ENCODE peak calls at places on chromosomes 11 and 22, in ten cellular contexts. One of them, this sample, is unnamed.
A peak's percentile ranks its signal among the peaks of the same experiment; 100 is the strongest.

GRCh38 chr11:111370270-111370901 is 8.7 kb downstream of the POU2AF1 start:
- DNase-seq in transverse colon: no peak
- DNase-seq in uterus: no peak
- DNase-seq in suprapubic skin: no peak
- DNase-seq in fibroblast of lung: no peak
- DNase-seq in prostate gland: no peak
- DNase-seq in mucosa of descending colon: no peak
- DNase-seq in left ventricle myocardium inferior: no peak
- DNase-seq in BJ: no peak
- DNase-seq in spleen: no peak
- DNase-seq in this sample: no peak

GRCh38 chr11:131579932-131580387 is 209.5 kb downstream of the NTM start:
- DNase-seq in fibroblast of lung: peak; percentile 97
- DNase-seq in suprapubic skin: no peak
- DNase-seq in mucosa of descending colon: no peak
- DNase-seq in BJ: no peak
- DNase-seq in prostate gland: no peak
- DNase-seq in left ventricle myocardium inferior: no peak
- DNase-seq in transverse colon: no peak
- DNase-seq in uterus: no peak
- DNase-seq in spleen: no peak
- DNase-seq in this sample: no peak

GRCh38 chr11:859394-860131 is 16.9 kb downstream of the TSPAN4 start:
- DNase-seq in fibroblast of lung: peak; percentile 80
- DNase-seq in prostate gland: peak; percentile 61
- DNase-seq in uterus: peak; percentile 79
- DNase-seq in spleen: no peak
- DNase-seq in suprapubic skin: no peak
- DNase-seq in left ventricle myocardium inferior: peak; percentile 81
- DNase-seq in mucosa of descending colon: peak; percentile 82
- DNase-seq in BJ: no peak
- DNase-seq in transverse colon: peak; percentile 76
- DNase-seq in this sample: no peak

GRCh38 chr11:68206211-68206610 is 6.9 kb downstream of the KMT5B start:
- DNase-seq in fibroblast of lung: peak; percentile 46
- DNase-seq in mucosa of descending colon: no peak
- DNase-seq in BJ: no peak
- DNase-seq in left ventricle myocardium inferior: no peak
- DNase-seq in prostate gland: peak; percentile 46
- DNase-seq in suprapubic skin: no peak
- DNase-seq in uterus: no peak
- DNase-seq in spleen: peak; percentile 27
- DNase-seq in transverse colon: no peak
- DNase-seq in this sample: peak; percentile 32

GRCh38 chr11:35608502-35608901 is 9.8 kb upstream of the FJX1 start:
- DNase-seq in transverse colon: no peak
- DNase-seq in spleen: no peak
- DNase-seq in uterus: no peak
- DNase-seq in fibroblast of lung: no peak
- DNase-seq in left ventricle myocardium inferior: no peak
- DNase-seq in prostate gland: no peak
- DNase-seq in BJ: no peak
- DNase-seq in suprapubic skin: no peak
- DNase-seq in mucosa of descending colon: no peak
- DNase-seq in this sample: no peak

GRCh38 chr22:41589601-41590365 is at the start of gene PMM1:
- DNase-seq in left ventricle myocardium inferior: peak; percentile 100
- DNase-seq in transverse colon: peak; percentile 100
- DNase-seq in uterus: peak; percentile 100
- DNase-seq in mucosa of descending colon: peak; percentile 100
- DNase-seq in prostate gland: peak; percentile 100
- DNase-seq in suprapubic skin: peak; percentile 100
- DNase-seq in spleen: peak; percentile 100
- DNase-seq in BJ: peak; percentile 97
- DNase-seq in fibroblast of lung: peak; percentile 99
- DNase-seq in this sample: peak; percentile 94

GRCh38 chr11:64591257-64592233 is 525 bp downstream of the SLC22A12 start:
- DNase-seq in uterus: no peak
- DNase-seq in transverse colon: no peak
- DNase-seq in spleen: peak; percentile 66
- DNase-seq in suprapubic skin: peak; percentile 50
- DNase-seq in mucosa of descending colon: peak; percentile 8
- DNase-seq in prostate gland: no peak
- DNase-seq in BJ: no peak
- DNase-seq in fibroblast of lung: no peak
- DNase-seq in left ventricle myocardium inferior: no peak
- DNase-seq in this sample: no peak

GRCh38 chr22:27452245-27452644 is 349.3 kb downstream of the MN1 start:
- DNase-seq in prostate gland: no peak
- DNase-seq in BJ: no peak
- DNase-seq in mucosa of descending colon: no peak
- DNase-seq in fibroblast of lung: no peak
- DNase-seq in uterus: no peak
- DNase-seq in transverse colon: no peak
- DNase-seq in spleen: no peak
- DNase-seq in left ventricle myocardium inferior: no peak
- DNase-seq in suprapubic skin: no peak
- DNase-seq in this sample: no peak

GRCh38 chr22:45880091-45880651 is 96.8 kb downstream of the WNT7B start:
- DNase-seq in left ventricle myocardium inferior: no peak
- DNase-seq in spleen: peak; percentile 66
- DNase-seq in prostate gland: no peak
- DNase-seq in fibroblast of lung: no peak
- DNase-seq in uterus: no peak
- DNase-seq in transverse colon: no peak
- DNase-seq in BJ: no peak
- DNase-seq in suprapubic skin: peak; percentile 39
- DNase-seq in mucosa of descending colon: no peak
- DNase-seq in this sample: no peak

GRCh38 chr22:45878901-45879551 is 97.9 kb downstream of the WNT7B start:
- DNase-seq in BJ: no peak
- DNase-seq in suprapubic skin: peak; percentile 44
- DNase-seq in left ventricle myocardium inferior: no peak
- DNase-seq in mucosa of descending colon: no peak
- DNase-seq in prostate gland: no peak
- DNase-seq in fibroblast of lung: no peak
- DNase-seq in transverse colon: no peak
- DNase-seq in spleen: peak; percentile 50
- DNase-seq in uterus: no peak
- DNase-seq in this sample: no peak

GRCh38 chr22:45881524-45881875 is 95.5 kb downstream of the WNT7B start:
- DNase-seq in prostate gland: no peak
- DNase-seq in transverse colon: no peak
- DNase-seq in spleen: peak; percentile 49
- DNase-seq in mucosa of descending colon: no peak
- DNase-seq in uterus: no peak
- DNase-seq in suprapubic skin: no peak
- DNase-seq in fibroblast of lung: no peak
- DNase-seq in left ventricle myocardium inferior: no peak
- DNase-seq in BJ: no peak
- DNase-seq in this sample: no peak

GRCh38 chr22:45879552-45879949 is 97.4 kb downstream of the WNT7B start:
- DNase-seq in suprapubic skin: peak; percentile 30
- DNase-seq in mucosa of descending colon: no peak
- DNase-seq in BJ: no peak
- DNase-seq in left ventricle myocardium inferior: peak; percentile 64
- DNase-seq in transverse colon: no peak
- DNase-seq in spleen: peak; percentile 36
- DNase-seq in fibroblast of lung: no peak
- DNase-seq in prostate gland: no peak
- DNase-seq in uterus: no peak
- DNase-seq in this sample: no peak

GRCh38 chr22:45880732-45881523 is 96.0 kb downstream of the WNT7B start:
- DNase-seq in suprapubic skin: peak; percentile 52
- DNase-seq in left ventricle myocardium inferior: no peak
- DNase-seq in spleen: peak; percentile 56
- DNase-seq in fibroblast of lung: no peak
- DNase-seq in uterus: no peak
- DNase-seq in prostate gland: no peak
- DNase-seq in mucosa of descending colon: no peak
- DNase-seq in transverse colon: no peak
- DNase-seq in BJ: no peak
- DNase-seq in this sample: no peak
- H3K4me3 ChIP-seq in suprapubic skin: peak overlapping the region; percentile 19
- H3K4me3 ChIP-seq in left ventricle myocardium inferior: peak overlapping the region; percentile 17
- H3K4me3 ChIP-seq in spleen: no peak overlapping the region
- H3K4me3 ChIP-seq in fibroblast of lung: no peak overlapping the region
- H3K4me3 ChIP-seq in uterus: no peak overlapping the region
- H3K4me3 ChIP-seq in prostate gland: no peak overlapping the region
- H3K4me3 ChIP-seq in mucosa of descending colon: no peak overlapping the region
- H3K4me3 ChIP-seq in transverse colon: no peak overlapping the region
- H3K4me3 ChIP-seq in BJ: no peak overlapping the region
- H3K4me3 ChIP-seq in this sample: no peak overlapping the region

GRCh38 chr11:104165014-104165413 is 1.1 kb upstream of the PDGFD start:
- DNase-seq in transverse colon: no peak
- DNase-seq in spleen: peak; percentile 33
- DNase-seq in uterus: no peak
- DNase-seq in left ventricle myocardium inferior: no peak
- DNase-seq in suprapubic skin: no peak
- DNase-seq in BJ: no peak
- DNase-seq in fibroblast of lung: no peak
- DNase-seq in prostate gland: no peak
- DNase-seq in mucosa of descending colon: no peak
- DNase-seq in this sample: no peak

GRCh38 chr11:104163100-104164027 is 583 bp downstream of the PDGFD start:
- DNase-seq in left ventricle myocardium inferior: peak; percentile 41
- DNase-seq in prostate gland: no peak
- DNase-seq in BJ: no peak
- DNase-seq in suprapubic skin: no peak
- DNase-seq in spleen: peak; percentile 56
- DNase-seq in fibroblast of lung: peak; percentile 44
- DNase-seq in uterus: no peak
- DNase-seq in transverse colon: no peak
- DNase-seq in mucosa of descending colon: peak; percentile 28
- DNase-seq in this sample: no peak

GRCh38 chr11:104161751-104162450 is 2.0 kb downstream of the PDGFD start:
- DNase-seq in prostate gland: no peak
- DNase-seq in suprapubic skin: no peak
- DNase-seq in transverse colon: no peak
- DNase-seq in left ventricle myocardium inferior: no peak
- DNase-seq in uterus: no peak
- DNase-seq in mucosa of descending colon: no peak
- DNase-seq in fibroblast of lung: no peak
- DNase-seq in spleen: no peak
- DNase-seq in BJ: no peak
- DNase-seq in this sample: no peak

GRCh38 chr11:104159356-104159755 is 4.6 kb downstream of the PDGFD start:
- DNase-seq in suprapubic skin: no peak
- DNase-seq in BJ: no peak
- DNase-seq in prostate gland: no peak
- DNase-seq in fibroblast of lung: peak; percentile 60
- DNase-seq in uterus: no peak
- DNase-seq in mucosa of descending colon: no peak
- DNase-seq in spleen: no peak
- DNase-seq in transverse colon: no peak
- DNase-seq in left ventricle myocardium inferior: no peak
- DNase-seq in this sample: no peak

GRCh38 chr11:104164028-104164520 is at the start of gene PDGFD:
- DNase-seq in spleen: peak; percentile 88
- DNase-seq in fibroblast of lung: peak; percentile 79
- DNase-seq in left ventricle myocardium inferior: peak; percentile 64
- DNase-seq in prostate gland: peak; percentile 29
- DNase-seq in uterus: peak; percentile 38
- DNase-seq in mucosa of descending colon: peak; percentile 62
- DNase-seq in suprapubic skin: peak; percentile 77
- DNase-seq in BJ: no peak
- DNase-seq in transverse colon: peak; percentile 22
- DNase-seq in this sample: peak; percentile 23
- TF ChIP-seq CTCF in spleen: peak; percentile 35
- TF ChIP-seq CTCF in fibroblast of lung: peak; percentile 43
- TF ChIP-seq CTCF in left ventricle myocardium inferior: peak; percentile 67
- TF ChIP-seq CTCF in prostate gland: no peak
- TF ChIP-seq CTCF in uterus: no peak
- TF ChIP-seq CTCF in mucosa of descending colon: no peak
- TF ChIP-seq CTCF in suprapubic skin: no peak
- TF ChIP-seq CTCF in BJ: peak; percentile 46
- TF ChIP-seq CTCF in transverse colon: peak; percentile 11
- TF ChIP-seq CTCF in this sample: peak; percentile 36

DNA sequence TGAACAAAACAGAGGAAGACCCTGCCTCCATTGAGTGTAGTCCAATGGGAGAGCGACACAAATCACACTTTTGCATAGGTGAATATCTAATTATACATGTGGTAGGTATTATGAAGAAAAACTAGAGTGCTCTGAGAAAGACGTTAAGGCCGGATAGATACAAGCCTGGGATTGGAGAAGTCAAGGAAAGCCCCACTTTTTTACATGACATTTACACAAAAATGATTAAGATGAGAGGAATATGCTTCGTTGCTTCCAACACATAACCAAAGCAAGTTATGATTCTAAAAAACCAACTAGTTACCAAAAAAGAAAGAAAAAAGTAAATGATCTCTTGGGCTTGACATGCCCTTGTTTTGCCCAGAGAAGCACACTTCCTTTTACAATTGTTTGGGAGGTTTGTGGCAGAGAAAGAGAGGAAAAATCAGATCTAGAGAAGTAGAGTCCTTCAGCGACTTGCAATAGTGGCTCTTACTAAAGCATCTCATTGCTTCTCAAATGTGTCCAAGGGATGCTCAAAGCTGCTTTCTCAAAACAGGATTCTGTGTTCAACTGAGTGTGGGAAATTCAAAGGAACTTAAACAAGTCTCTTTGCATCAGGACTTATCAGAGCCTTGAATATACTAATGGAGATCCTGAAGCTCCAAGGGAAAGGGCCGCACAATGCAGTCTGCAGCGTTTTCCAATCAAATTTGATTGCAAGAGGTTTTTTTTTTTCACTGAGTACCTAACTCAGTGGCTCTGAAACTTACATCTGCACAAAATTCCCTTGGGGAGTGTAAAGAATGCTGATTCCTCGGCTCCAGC is 38.8 kb downstream of the FLI1 start:
- DNase-seq in uterus: no peak
- DNase-seq in mucosa of descending colon: no peak
- DNase-seq in left ventricle myocardium inferior: no peak
- DNase-seq in prostate gland: no peak
- DNase-seq in transverse colon: no peak
- DNase-seq in suprapubic skin: no peak
- DNase-seq in fibroblast of lung: no peak
- DNase-seq in BJ: no peak
- DNase-seq in spleen: no peak
- DNase-seq in this sample: no peak
- H3K36me3 ChIP-seq in uterus: no peaks in the 10 kb centered on the region
- H3K36me3 ChIP-seq in mucosa of descending colon: no peaks in the 10 kb centered on the region
- H3K36me3 ChIP-seq in left ventricle myocardium inferior: no peaks in the 10 kb centered on the region
- H3K36me3 ChIP-seq in prostate gland: no peaks in the 10 kb centered on the region
- H3K36me3 ChIP-seq in transverse colon: no peaks in the 10 kb centered on the region
- H3K36me3 ChIP-seq in suprapubic skin: no peaks in the 10 kb centered on the region
- H3K36me3 ChIP-seq in fibroblast of lung: no peaks in the 10 kb centered on the region
- H3K36me3 ChIP-seq in BJ: no peaks in the 10 kb centered on the region
- H3K36me3 ChIP-seq in spleen: no peaks in the 10 kb centered on the region
- H3K36me3 ChIP-seq in this sample: no peaks in the 10 kb centered on the region

DNA sequence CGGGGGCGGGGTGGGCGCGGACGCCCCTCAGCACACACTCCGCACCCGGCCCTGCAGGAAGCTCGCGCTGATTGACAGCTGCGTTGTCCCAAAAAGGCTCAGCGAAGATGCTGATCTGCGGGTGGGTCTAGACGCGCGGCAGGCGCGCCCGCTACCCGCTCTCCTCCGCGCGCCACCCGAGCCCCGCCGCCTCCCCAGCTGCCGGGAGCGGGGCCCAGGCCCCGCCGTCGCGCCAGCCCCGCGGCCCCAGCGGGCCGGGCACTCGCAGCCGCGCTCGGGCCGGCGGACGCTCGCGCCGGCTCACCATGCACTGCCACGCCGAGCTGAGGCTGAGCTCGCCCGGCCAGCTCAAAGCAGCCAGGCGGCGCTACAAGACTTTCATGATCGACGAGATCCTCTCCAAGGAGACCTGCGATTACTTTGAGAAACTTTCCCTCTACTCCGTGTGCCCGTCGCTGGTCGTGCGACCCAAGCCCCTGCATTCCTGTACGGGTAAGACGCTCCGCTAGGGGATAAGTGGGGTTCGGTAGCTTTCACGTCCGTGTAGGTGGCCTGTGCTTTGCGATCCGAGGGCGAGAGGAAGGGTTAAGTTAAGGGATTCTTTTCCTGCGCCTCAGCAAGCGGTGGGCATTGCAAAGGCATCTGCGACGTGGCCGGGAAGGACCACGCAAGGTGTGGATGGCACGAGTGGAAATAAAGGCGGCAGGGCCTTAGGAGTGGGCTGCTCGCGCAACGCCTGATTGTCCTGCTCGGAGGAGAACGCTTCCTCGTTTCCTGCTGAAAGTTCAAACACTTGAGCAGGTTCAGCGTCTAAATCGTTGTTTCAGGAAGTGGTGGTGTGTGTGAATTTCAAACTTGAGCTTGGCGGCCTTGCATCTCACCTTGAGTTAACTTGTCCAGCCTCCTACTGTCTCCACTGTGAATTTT is at the start of gene BARX2:
- DNase-seq in fibroblast of lung: peak; percentile 66
- DNase-seq in spleen: no peak
- DNase-seq in BJ: no peak
- DNase-seq in left ventricle myocardium inferior: peak; percentile 16
- DNase-seq in prostate gland: peak; percentile 76
- DNase-seq in uterus: no peak
- DNase-seq in suprapubic skin: no peak
- DNase-seq in transverse colon: peak; percentile 79
- DNase-seq in mucosa of descending colon: peak; percentile 88
- DNase-seq in this sample: peak; percentile 16
- H3K4me3 ChIP-seq in fibroblast of lung: peak within 1 kb of the TSS; percentile 10
- H3K4me3 ChIP-seq in spleen: peak within 1 kb of the TSS; percentile 13
- H3K4me3 ChIP-seq in BJ: no peak within 1 kb of the TSS
- H3K4me3 ChIP-seq in left ventricle myocardium inferior: peak within 1 kb of the TSS; percentile 56
- H3K4me3 ChIP-seq in prostate gland: peak within 1 kb of the TSS; percentile 46
- H3K4me3 ChIP-seq in uterus: no peak within 1 kb of the TSS
- H3K4me3 ChIP-seq in suprapubic skin: peak within 1 kb of the TSS; percentile 47
- H3K4me3 ChIP-seq in transverse colon: peak within 1 kb of the TSS; percentile 16
- H3K4me3 ChIP-seq in mucosa of descending colon: peak within 1 kb of the TSS; percentile 24
- H3K4me3 ChIP-seq in this sample: peak within 1 kb of the TSS; percentile 32